ENCODE peak calls at places on chromosomes 13 and 19, in ten cellular contexts. G, B, C, T, R, X, M, D, V and U are unnamed samples.

GRCh38 chr13:71968025-71968424 is 101.0 kb upstream of the DACH1 start:
- DNase-seq in G (no peak), B (peak), C (no peak), T (no peak), R (no peak), X (no peak), M (no peak), D (no peak), V (no peak), U (no peak)

GRCh38 chr13:25490236-25490635 is 118.5 kb downstream of the ATP8A2 start:
- DNase-seq in G (no peak), B (no peak), C (no peak), T (no peak), R (no peak), X (no peak), M (no peak), D (no peak), V (no peak), U (no peak)

GRCh38 chr19:2064395-2064787 is 13.3 kb upstream of the MKNK2 start:
- DNase-seq in G (no peak), B (no peak), C (no peak), T (no peak), R (no peak), X (no peak), M (no peak), D (no peak), V (no peak), U (no peak)

GRCh38 chr19:33443638-33444195 is 70.2 kb downstream of the CEBPG start:
- DNase-seq in G (no peak), B (no peak), C (no peak), T (no peak), R (no peak), X (no peak), M (peak), D (no peak), V (no peak), U (peak)

GRCh38 chr13:64429691-64430090 is 2800.4 kb downstream of the PCDH9 start:
- DNase-seq in G (no peak), B (no peak), C (no peak), T (no peak), R (no peak), X (no peak), M (no peak), D (no peak), V (no peak), U (no peak)

GRCh38 chr13:98451676-98452105 is 125.2 kb downstream of the STK24 start:
- DNase-seq in G (no peak), B (no peak), C (no peak), T (no peak), R (no peak), X (no peak), M (peak), D (peak), V (no peak), U (no peak)

GRCh38 chr19:12703056-12703455 is 6.6 kb upstream of the FBXW9 start:
- DNase-seq in G (no peak), B (peak), C (no peak), T (no peak), R (no peak), X (peak), M (no peak), D (no peak), V (no peak), U (no peak)

GRCh38 chr13:31970237-31970930 is 61.2 kb upstream of the FRY start:
- DNase-seq in G (no peak), B (no peak), C (no peak), T (no peak), R (no peak), X (no peak), M (no peak), D (no peak), V (no peak), U (no peak)

GRCh38 chr13:47555235-47555634 is 445.8 kb downstream of the SUCLA2 start:
- DNase-seq in G (no peak), B (no peak), C (no peak), T (no peak), R (no peak), X (no peak), M (no peak), D (no peak), V (no peak), U (no peak)

GRCh38 chr19:13024126-13024957 is 29.1 kb downstream of the NFIX start:
- DNase-seq in G (no peak), B (peak), C (no peak), T (no peak), R (no peak), X (no peak), M (no peak), D (no peak), V (no peak), U (no peak)

GRCh38 chr13:44374348-44374712 is 706 bp downstream of the SERP2 start:
- DNase-seq in G (no peak), B (no peak), C (no peak), T (no peak), R (no peak), X (no peak), M (no peak), D (no peak), V (no peak), U (no peak)

GRCh38 chr19:14149509-14149994 is 13.2 kb upstream of the ASF1B start:
- DNase-seq in G (peak), B (no peak), C (peak), T (peak), R (no peak), X (no peak), M (no peak), D (no peak), V (peak), U (peak)

GRCh38 chr13:93726173-93727019 is 499.8 kb downstream of the GPC6 start:
- DNase-seq in G (no peak), B (peak), C (no peak), T (no peak), R (no peak), X (no peak), M (no peak), D (no peak), V (no peak), U (no peak)

GRCh38 chr19:28026636-28027035 is 1186.3 kb downstream of the UQCRFS1 start:
- DNase-seq in G (no peak), B (no peak), C (no peak), T (no peak), R (no peak), X (no peak), M (no peak), D (no peak), V (no peak), U (no peak)

GRCh38 chr13:113930711-113931637 is 42.9 kb downstream of the C13orf46 start:
- DNase-seq in G (peak), B (no peak), C (no peak), T (no peak), R (peak), X (no peak), M (peak), D (peak), V (no peak), U (peak)

GRCh38 chr19:46428278-46429141 is at the start of gene PNMA8C:
- DNase-seq in G (peak), B (peak), C (no peak), T (no peak), R (peak), X (no peak), M (peak), D (peak), V (peak), U (peak)

GRCh38 chr13:106560791-106561190 is 7.1 kb downstream of the ARGLU1 start:
- DNase-seq in G (no peak), B (no peak), C (no peak), T (no peak), R (no peak), X (no peak), M (no peak), D (no peak), V (no peak), U (no peak)

GRCh38 chr13:99973163-99973785 is 1.7 kb upstream of the ZIC5 start:
- DNase-seq in G (no peak), B (no peak), C (no peak), T (no peak), R (no peak), X (no peak), M (no peak), D (no peak), V (no peak), U (no peak)

GRCh38 chr19:53013621-53014020 is at the start of gene ERVV-1:
- DNase-seq in G (no peak), B (no peak), C (no peak), T (no peak), R (no peak), X (no peak), M (no peak), D (no peak), V (no peak), U (no peak)

GRCh38 chr13:109243311-109243951 is 543.0 kb downstream of the IRS2 start:
- DNase-seq in G (no peak), B (no peak), C (no peak), T (no peak), R (no peak), X (peak), M (no peak), D (no peak), V (no peak), U (no peak)

GRCh38 chr13:80529734-80530133 is 188.8 kb upstream of the SPRY2 start:
- DNase-seq in G (no peak), B (no peak), C (no peak), T (no peak), R (no peak), X (no peak), M (no peak), D (no peak), V (no peak), U (no peak)

GRCh38 chr13:51549050-51549449 is 35.2 kb upstream of the WDFY2 start:
- DNase-seq in G (no peak), B (no peak), C (no peak), T (no peak), R (peak), X (no peak), M (peak), D (no peak), V (no peak), U (peak)

GRCh38 chr19:17555480-17555928 is at the start of gene COLGALT1:
- DNase-seq in G (peak), B (peak), C (peak), T (peak), R (peak), X (peak), M (peak), D (peak), V (peak), U (peak)

GRCh38 chr19:17557461-17557860 is 2.0 kb downstream of the COLGALT1 start:
- DNase-seq in G (no peak), B (no peak), C (no peak), T (no peak), R (no peak), X (no peak), M (no peak), D (no peak), V (no peak), U (no peak)

GRCh38 chr19:17556995-17557394 is 1.5 kb downstream of the COLGALT1 start:
- DNase-seq in G (no peak), B (no peak), C (no peak), T (no peak), R (no peak), X (no peak), M (no peak), D (no peak), V (no peak), U (no peak)

GRCh38 chr19:17554968-17555479 is 425 bp upstream of the COLGALT1 start:
- DNase-seq in G (no peak), B (no peak), C (no peak), T (no peak), R (no peak), X (no peak), M (no peak), D (no peak), V (no peak), U (no peak)

DNA sequence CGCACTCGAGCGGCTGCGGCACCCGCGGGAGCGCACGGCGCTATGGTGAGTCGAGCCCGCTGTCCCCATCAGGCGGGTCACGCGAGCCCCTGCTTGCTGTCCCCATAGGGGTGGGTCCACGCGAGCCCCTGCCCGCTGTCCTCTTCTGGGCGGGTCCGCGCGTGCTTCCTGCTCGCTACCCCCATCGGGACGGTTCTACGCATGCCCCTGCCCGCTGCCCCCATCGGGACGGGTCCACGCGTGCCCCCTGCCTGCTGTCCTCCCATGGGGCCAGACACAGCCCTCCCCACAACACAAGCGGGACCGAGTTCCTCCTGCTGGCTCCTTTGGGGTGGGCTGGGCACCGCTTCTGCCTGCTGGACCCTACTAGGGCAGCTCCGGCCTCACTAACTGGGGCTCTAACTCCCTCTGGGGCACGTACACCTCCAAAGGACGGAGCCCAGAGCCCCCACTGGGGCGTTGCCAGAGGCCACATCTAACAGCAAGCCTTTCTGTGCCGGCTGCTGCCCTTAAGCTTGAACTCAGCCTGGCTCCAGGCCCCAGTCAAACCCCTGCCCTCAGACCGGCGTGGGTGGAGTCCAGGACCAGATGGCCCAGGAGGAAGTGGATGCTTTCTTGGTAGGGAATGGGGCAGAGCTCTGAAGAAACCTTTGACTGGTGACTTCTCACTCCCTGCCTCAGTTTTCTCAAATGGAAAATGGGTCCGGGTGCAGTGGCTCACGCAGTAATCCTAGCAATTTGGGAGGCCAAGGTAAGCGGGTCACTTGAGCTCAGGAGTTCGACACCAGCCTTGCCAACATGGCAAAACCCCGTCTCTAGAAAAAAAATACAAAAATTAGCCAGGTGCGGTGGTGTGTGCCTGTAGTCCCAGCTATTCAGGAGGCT is 722 bp downstream of the COLGALT1 start:
- DNase-seq in G (peak), B (peak), C (peak), T (peak), R (peak), X (peak), M (peak), D (no peak), V (peak), U (peak)
- TF ChIP-seq CTCF in G (no peak), B (no peak), C (no peak), T (no peak), R (no peak), X (no peak), M (no peak), D (no peak), V (no peak), U (no peak)

GRCh38 chr13:111090169-111090568 is 24.9 kb upstream of the ARHGEF7 start:
- DNase-seq in G (no peak), B (no peak), C (no peak), T (no peak), R (no peak), X (no peak), M (no peak), D (no peak), V (no peak), U (no peak)
- TF ChIP-seq CTCF in G (no peak), B (no peak), C (no peak), T (no peak), R (no peak), X (no peak), M (no peak), D (no peak), V (no peak), U (no peak)

GRCh38 chr19:51108066-51108804 is at the start of gene CTU1:
- DNase-seq in G (peak), B (peak), C (peak), T (peak), R (peak), X (peak), M (peak), D (peak), V (peak), U (peak)

GRCh38 chr19:51108805-51109146 is 567 bp upstream of the CTU1 start:
- DNase-seq in G (no peak), B (no peak), C (no peak), T (no peak), R (no peak), X (no peak), M (no peak), D (no peak), V (no peak), U (no peak)

GRCh38 chr19:51114087-51114714 is 6.0 kb upstream of the CTU1 start:
- DNase-seq in G (no peak), B (no peak), C (no peak), T (no peak), R (no peak), X (no peak), M (no peak), D (no peak), V (no peak), U (no peak)

GRCh38 chr19:51110666-51110971 is 2.4 kb upstream of the CTU1 start:
- DNase-seq in G (no peak), B (no peak), C (no peak), T (no peak), R (no peak), X (no peak), M (no peak), D (no peak), V (no peak), U (no peak)

GRCh38 chr19:51111606-51112005 is 3.4 kb upstream of the CTU1 start:
- DNase-seq in G (no peak), B (peak), C (no peak), T (no peak), R (no peak), X (peak), M (no peak), D (no peak), V (no peak), U (no peak)
- TF ChIP-seq CTCF in G (no peak), B (peak), C (no peak), T (no peak), R (no peak), X (peak), M (peak), D (no peak), V (no peak), U (peak)

DNA sequence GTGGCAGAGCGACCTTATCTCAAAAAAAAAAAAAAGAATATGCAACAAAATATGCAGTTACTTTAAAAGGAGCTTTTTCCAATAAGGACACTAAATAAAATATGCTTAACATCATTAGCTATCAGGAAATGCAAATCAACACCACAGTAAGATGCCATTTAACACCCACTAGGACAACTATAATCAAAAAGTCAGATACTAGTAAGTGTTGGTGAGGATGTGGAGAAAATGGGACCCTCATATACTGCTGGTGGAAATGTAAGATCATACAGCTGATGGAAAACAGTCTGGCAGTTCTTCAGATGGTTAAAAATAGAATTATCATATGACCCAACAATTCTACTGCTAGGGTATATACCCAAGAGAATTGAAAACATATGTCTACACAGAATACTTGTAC is 24.5 kb upstream of the AKT2 start:
- DNase-seq in G (no peak), B (no peak), C (no peak), T (no peak), R (no peak), X (no peak), M (no peak), D (no peak), V (no peak), U (no peak)
- TF ChIP-seq CTCF in G (no peak), B (no peak), C (no peak), T (no peak), R (no peak), X (no peak), M (no peak), D (no peak), V (no peak), U (no peak)